ENCODE peak calls at places on chromosomes 1 and 21, in five cellular contexts. One of them, this sample, is unnamed.

GRCh38 chr1:207009182-207009850 is 23.2 kb downstream of the C1orf116 start:
- DNase-seq in K562: no peak
- DNase-seq in H1: no peak
- DNase-seq in HepG2: peak
- DNase-seq in GM12878: no peak
- DNase-seq in this sample: no peak

GRCh38 chr1:50425376-50426107 is 2.3 kb upstream of the DMRTA2 start:
- DNase-seq in K562: no peak
- DNase-seq in GM12878: no peak
- DNase-seq in H1: peak
- DNase-seq in HepG2: no peak
- DNase-seq in this sample: no peak

GRCh38 chr1:84442256-84442655 is 36.8 kb upstream of the RPF1 start:
- DNase-seq in HepG2: peak
- DNase-seq in H1: no peak
- DNase-seq in K562: no peak
- DNase-seq in GM12878: peak
- DNase-seq in this sample: peak

GRCh38 chr21:14734191-14734590 is 188.1 kb upstream of the SAMSN1 start:
- DNase-seq in GM12878: no peak
- DNase-seq in K562: no peak
- DNase-seq in HepG2: no peak
- DNase-seq in H1: no peak
- DNase-seq in this sample: no peak

GRCh38 chr1:185561629-185562028 is 172.6 kb upstream of the HMCN1 start:
- DNase-seq in K562: no peak
- DNase-seq in H1: no peak
- DNase-seq in GM12878: no peak
- DNase-seq in HepG2: no peak
- DNase-seq in this sample: no peak

GRCh38 chr21:39673736-39674135 is 61.0 kb downstream of the B3GALT5 start:
- DNase-seq in K562: no peak
- DNase-seq in HepG2: no peak
- DNase-seq in GM12878: no peak
- DNase-seq in H1: no peak
- DNase-seq in this sample: no peak

GRCh38 chr1:212601524-212601923 is 7.0 kb upstream of the ATF3 start:
- DNase-seq in K562: no peak
- DNase-seq in H1: no peak
- DNase-seq in GM12878: no peak
- DNase-seq in HepG2: no peak
- DNase-seq in this sample: no peak

GRCh38 chr1:180967558-180967957 is 54.9 kb downstream of the KIAA1614 start:
- DNase-seq in K562: no peak
- DNase-seq in H1: no peak
- DNase-seq in HepG2: no peak
- DNase-seq in GM12878: no peak
- DNase-seq in this sample: no peak

GRCh38 chr1:147912553-147912952 is 10.0 kb downstream of the GJA8 start:
- DNase-seq in H1: no peak
- DNase-seq in HepG2: no peak
- DNase-seq in GM12878: no peak
- DNase-seq in K562: no peak
- DNase-seq in this sample: no peak

GRCh38 chr1:115364044-115364775 is 26.2 kb upstream of the NGF start:
- DNase-seq in K562: no peak
- DNase-seq in H1: no peak
- DNase-seq in GM12878: no peak
- DNase-seq in HepG2: no peak
- DNase-seq in this sample: no peak

DNA sequence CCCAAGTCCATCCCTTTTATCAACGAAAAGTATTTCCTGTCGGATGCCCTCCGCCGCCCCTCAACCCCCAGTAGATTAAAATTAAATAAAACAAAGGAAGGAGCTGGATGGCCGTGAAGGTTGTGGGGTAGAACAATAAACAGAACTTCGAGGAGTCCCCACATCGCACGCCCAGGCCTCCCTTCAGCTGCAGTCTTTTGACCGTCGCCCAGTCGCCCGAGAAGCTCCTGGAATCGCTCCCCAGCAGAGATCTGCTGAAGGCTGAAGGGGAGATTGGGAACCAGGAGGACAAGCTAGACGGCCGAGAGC is 905 bp downstream of the BARHL2 start:
- DNase-seq in K562: no peak
- DNase-seq in HepG2: no peak
- DNase-seq in H1: no peak
- DNase-seq in GM12878: no peak
- DNase-seq in this sample: no peak
- TF ChIP-seq EZH2 in K562: no peak
- TF ChIP-seq EZH2 in HepG2: no peak
- TF ChIP-seq EZH2 in H1: no peak
- TF ChIP-seq EZH2 in GM12878: no peak
- TF ChIP-seq EZH2 in this sample: no peak

GRCh38 chr1:152870831-152871730 is 7.0 kb upstream of the SMCP start:
- DNase-seq in HepG2: peak
- DNase-seq in GM12878: no peak
- DNase-seq in H1: peak
- DNase-seq in K562: peak
- DNase-seq in this sample: peak
- TF ChIP-seq ZNF274 in HepG2: no peak
- TF ChIP-seq ZNF274 in GM12878: no peak
- TF ChIP-seq ZNF274 in H1: no peak
- TF ChIP-seq ZNF274 in K562: no peak
- TF ChIP-seq ZNF274 in this sample: no peak

GRCh38 chr1:19643602-19644419 is at the start of gene NBL1:
- DNase-seq in K562: peak
- DNase-seq in GM12878: no peak
- DNase-seq in HepG2: no peak
- DNase-seq in H1: peak
- DNase-seq in this sample: no peak
- TF ChIP-seq POLR2A in K562: no peak
- TF ChIP-seq POLR2A in GM12878: no peak
- TF ChIP-seq POLR2A in HepG2: no peak
- TF ChIP-seq POLR2A in H1: no peak
- TF ChIP-seq POLR2A in this sample: peak

GRCh38 chr1:65021792-65022191 is 55.4 kb upstream of the JAK1 start:
- DNase-seq in HepG2: no peak
- DNase-seq in H1: no peak
- DNase-seq in K562: peak
- DNase-seq in GM12878: no peak
- DNase-seq in this sample: no peak
- TF ChIP-seq EZH2 in HepG2: no peak
- TF ChIP-seq EZH2 in H1: no peak
- TF ChIP-seq EZH2 in K562: no peak
- TF ChIP-seq EZH2 in GM12878: no peak
- TF ChIP-seq EZH2 in this sample: no peak

GRCh38 chr1:16125088-16125470 is 30.8 kb downstream of the EPHA2 start:
- DNase-seq in GM12878: no peak
- DNase-seq in K562: no peak
- DNase-seq in HepG2: no peak
- DNase-seq in H1: no peak
- DNase-seq in this sample: no peak

GRCh38 chr1:16126160-16126559 is 29.7 kb downstream of the EPHA2 start:
- DNase-seq in K562: no peak
- DNase-seq in GM12878: no peak
- DNase-seq in H1: no peak
- DNase-seq in HepG2: no peak
- DNase-seq in this sample: no peak

GRCh38 chr1:16125483-16125882 is 30.4 kb downstream of the EPHA2 start:
- DNase-seq in H1: no peak
- DNase-seq in K562: no peak
- DNase-seq in GM12878: no peak
- DNase-seq in HepG2: no peak
- DNase-seq in this sample: no peak

GRCh38 chr1:16122916-16123315 is 33.0 kb downstream of the EPHA2 start:
- DNase-seq in K562: no peak
- DNase-seq in H1: no peak
- DNase-seq in GM12878: peak
- DNase-seq in HepG2: no peak
- DNase-seq in this sample: no peak

DNA sequence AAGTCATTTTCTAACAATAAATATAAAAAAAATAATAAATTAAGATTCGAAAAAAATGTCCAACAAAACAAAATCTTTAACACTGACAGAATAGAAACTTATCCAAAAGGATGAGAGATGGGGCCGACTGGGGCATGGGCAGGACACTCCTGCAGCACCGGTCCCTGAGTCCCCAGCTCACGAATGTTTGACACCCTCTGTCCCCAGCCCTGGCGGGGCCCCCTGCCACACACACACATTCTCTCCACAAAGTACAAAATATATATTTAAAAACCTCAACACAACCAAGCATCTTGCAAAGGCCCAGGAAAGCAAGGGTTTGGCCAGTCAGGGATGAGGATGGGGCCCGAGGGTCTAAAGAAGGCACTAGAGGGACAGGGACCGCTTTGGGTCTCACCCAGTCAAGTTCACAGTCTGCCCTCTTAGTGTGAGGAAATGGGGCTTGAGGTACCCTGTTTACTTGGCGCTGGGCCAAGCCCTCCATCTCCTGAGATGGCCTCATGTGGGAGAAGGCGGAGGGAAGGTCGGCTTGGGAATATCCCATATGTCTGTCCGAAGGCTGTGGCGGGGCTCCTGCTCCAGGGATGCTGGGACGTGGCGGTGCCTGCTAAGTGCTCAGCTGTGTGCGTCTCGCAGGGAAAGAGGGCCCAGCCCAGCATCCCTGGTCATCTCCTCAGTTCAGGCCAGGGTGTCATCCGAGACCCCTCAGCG is 31.3 kb downstream of the EPHA2 start:
- DNase-seq in H1: no peak
- DNase-seq in HepG2: no peak
- DNase-seq in GM12878: no peak
- DNase-seq in K562: no peak
- DNase-seq in this sample: no peak
- TF ChIP-seq ZNF274 in H1: no peak
- TF ChIP-seq ZNF274 in HepG2: no peak
- TF ChIP-seq ZNF274 in GM12878: no peak
- TF ChIP-seq ZNF274 in K562: no peak
- TF ChIP-seq ZNF274 in this sample: no peak

DNA sequence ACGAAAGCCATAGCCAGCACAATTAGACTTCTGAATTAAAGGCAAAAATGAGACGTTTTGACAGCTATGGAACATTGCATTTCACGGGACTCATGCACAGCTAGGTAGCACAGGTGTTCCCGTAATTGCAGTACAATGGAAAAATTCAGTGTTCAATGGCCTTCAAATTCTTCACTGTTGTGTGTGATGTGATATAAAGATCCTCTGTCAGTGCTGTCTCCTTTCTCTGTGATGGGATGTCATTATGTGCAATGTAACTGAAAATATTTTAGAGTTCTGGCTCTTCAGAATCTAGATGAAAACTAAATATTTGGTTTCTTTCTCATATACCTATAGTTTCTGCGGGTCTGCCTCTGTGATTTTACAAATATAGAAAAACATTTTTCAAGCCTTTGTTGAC is 1599.7 kb downstream of the MRPL39 start:
- DNase-seq in K562: no peak
- DNase-seq in H1: no peak
- DNase-seq in GM12878: no peak
- DNase-seq in HepG2: no peak
- DNase-seq in this sample: no peak
- TF ChIP-seq POLR2A in K562: no peak
- TF ChIP-seq POLR2A in H1: no peak
- TF ChIP-seq POLR2A in GM12878: no peak
- TF ChIP-seq POLR2A in HepG2: no peak
- TF ChIP-seq POLR2A in this sample: no peak

This sample was measured in HCT116.